ENCODE peak calls at places on chromosome 22, in eight cellular contexts. One of them, this sample, is unnamed. For H3K4me1, the result is how much of the 10 kb centered on the place peaks cover.

GRCh38 chr22:22201185-22201924 is 43.2 kb upstream of the VPREB1 start:
- DNase-seq in stomach: peak
- DNase-seq in Peyer's patch: peak
- DNase-seq in SK-N-SH: peak
- DNase-seq in tibial artery: no peak
- DNase-seq in Caco-2: peak
- DNase-seq in suprapubic skin: no peak
- DNase-seq in right atrium auricular region: no peak
- DNase-seq in this sample: no peak

GRCh38 chr22:39090426-39091064 is 6.5 kb upstream of the APOBEC3H start:
- DNase-seq in suprapubic skin: no peak
- DNase-seq in stomach: peak
- DNase-seq in tibial artery: no peak
- DNase-seq in Caco-2: no peak
- DNase-seq in right atrium auricular region: no peak
- DNase-seq in SK-N-SH: no peak
- DNase-seq in Peyer's patch: peak
- DNase-seq in this sample: no peak

GRCh38 chr22:48180631-48181030 is 1418.2 kb downstream of the TBC1D22A start:
- DNase-seq in Peyer's patch: no peak
- DNase-seq in stomach: no peak
- DNase-seq in SK-N-SH: no peak
- DNase-seq in tibial artery: no peak
- DNase-seq in right atrium auricular region: no peak
- DNase-seq in Caco-2: no peak
- DNase-seq in suprapubic skin: no peak
- DNase-seq in this sample: no peak

GRCh38 chr22:38655532-38656255 is 498 bp downstream of the FAM227A start:
- DNase-seq in SK-N-SH: peak
- DNase-seq in tibial artery: no peak
- DNase-seq in right atrium auricular region: no peak
- DNase-seq in suprapubic skin: peak
- DNase-seq in Peyer's patch: no peak
- DNase-seq in stomach: no peak
- DNase-seq in Caco-2: no peak
- DNase-seq in this sample: no peak

GRCh38 chr22:29617922-29618629 is 14.6 kb downstream of the NF2 start:
- DNase-seq in SK-N-SH: no peak
- DNase-seq in tibial artery: no peak
- DNase-seq in stomach: no peak
- DNase-seq in suprapubic skin: no peak
- DNase-seq in Peyer's patch: no peak
- DNase-seq in right atrium auricular region: no peak
- DNase-seq in Caco-2: peak
- DNase-seq in this sample: no peak

GRCh38 chr22:47059076-47059475 is 296.6 kb downstream of the TBC1D22A start:
- DNase-seq in tibial artery: no peak
- DNase-seq in right atrium auricular region: no peak
- DNase-seq in suprapubic skin: no peak
- DNase-seq in SK-N-SH: no peak
- DNase-seq in Caco-2: no peak
- DNase-seq in Peyer's patch: no peak
- DNase-seq in stomach: no peak
- DNase-seq in this sample: no peak

GRCh38 chr22:26021516-26021915 is 147.7 kb upstream of the SEZ6L start:
- DNase-seq in stomach: no peak
- DNase-seq in tibial artery: no peak
- DNase-seq in Caco-2: no peak
- DNase-seq in suprapubic skin: no peak
- DNase-seq in SK-N-SH: no peak
- DNase-seq in right atrium auricular region: no peak
- DNase-seq in Peyer's patch: no peak
- DNase-seq in this sample: no peak

GRCh38 chr22:36317658-36318271 is 64.8 kb downstream of the APOL1 start:
- DNase-seq in Peyer's patch: no peak
- DNase-seq in SK-N-SH: no peak
- DNase-seq in stomach: no peak
- DNase-seq in Caco-2: no peak
- DNase-seq in right atrium auricular region: no peak
- DNase-seq in tibial artery: no peak
- DNase-seq in suprapubic skin: no peak
- DNase-seq in this sample: no peak

GRCh38 chr22:23119492-23120414 is 22.0 kb downstream of the RSPH14 start:
- DNase-seq in suprapubic skin: no peak
- DNase-seq in Peyer's patch: peak
- DNase-seq in stomach: no peak
- DNase-seq in Caco-2: no peak
- DNase-seq in right atrium auricular region: no peak
- DNase-seq in SK-N-SH: no peak
- DNase-seq in tibial artery: no peak
- DNase-seq in this sample: no peak

GRCh38 chr22:38187413-38188212 is 6.0 kb upstream of the PLA2G6 start:
- DNase-seq in right atrium auricular region: no peak
- DNase-seq in stomach: peak
- DNase-seq in suprapubic skin: no peak
- DNase-seq in Peyer's patch: no peak
- DNase-seq in SK-N-SH: no peak
- DNase-seq in Caco-2: no peak
- DNase-seq in tibial artery: no peak
- DNase-seq in this sample: no peak

DNA sequence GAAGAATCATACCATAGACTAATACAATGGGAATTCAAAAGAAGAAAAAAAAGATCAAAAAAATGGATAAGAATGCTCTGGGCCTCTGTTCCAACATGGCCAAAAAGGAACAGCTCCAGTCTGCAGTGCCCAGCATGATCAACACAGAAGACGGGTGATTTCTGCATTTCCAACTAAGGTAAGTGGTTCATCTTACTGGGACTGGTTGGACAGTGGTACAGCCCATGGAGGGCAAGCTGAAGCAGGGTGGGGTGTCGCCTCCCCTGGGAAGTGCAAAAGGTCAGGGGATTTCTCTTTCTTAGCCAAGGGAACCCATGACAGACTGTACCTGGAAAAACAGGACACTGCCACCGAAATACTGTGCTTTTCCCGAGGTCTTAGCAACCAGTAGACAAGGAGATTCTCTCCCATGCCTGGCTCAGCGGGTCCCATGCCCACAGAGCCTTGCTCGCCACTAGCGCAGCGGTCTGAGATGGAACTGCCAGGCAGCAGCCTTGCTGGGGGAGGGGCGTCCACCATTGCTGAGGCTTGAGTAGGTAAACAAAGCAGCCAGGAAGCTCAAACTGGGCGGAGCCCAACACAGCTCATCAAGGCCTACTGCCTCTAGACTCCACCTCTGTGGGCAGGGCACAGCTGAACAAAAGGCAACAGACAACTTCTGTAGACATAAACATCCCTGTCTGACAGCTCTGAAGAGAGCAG is 428.4 kb downstream of the MN1 start:
- DNase-seq in suprapubic skin: no peak
- DNase-seq in stomach: peak
- DNase-seq in Peyer's patch: peak
- DNase-seq in SK-N-SH: no peak
- DNase-seq in right atrium auricular region: no peak
- DNase-seq in tibial artery: no peak
- DNase-seq in Caco-2: peak
- DNase-seq in this sample: no peak
- TF ChIP-seq CTCF in suprapubic skin: no peak
- TF ChIP-seq CTCF in stomach: no peak
- TF ChIP-seq CTCF in Peyer's patch: peak
- TF ChIP-seq CTCF in SK-N-SH: no peak
- TF ChIP-seq CTCF in right atrium auricular region: no peak
- TF ChIP-seq CTCF in tibial artery: no peak
- TF ChIP-seq CTCF in Caco-2: no peak
- TF ChIP-seq CTCF in this sample: no peak

DNA sequence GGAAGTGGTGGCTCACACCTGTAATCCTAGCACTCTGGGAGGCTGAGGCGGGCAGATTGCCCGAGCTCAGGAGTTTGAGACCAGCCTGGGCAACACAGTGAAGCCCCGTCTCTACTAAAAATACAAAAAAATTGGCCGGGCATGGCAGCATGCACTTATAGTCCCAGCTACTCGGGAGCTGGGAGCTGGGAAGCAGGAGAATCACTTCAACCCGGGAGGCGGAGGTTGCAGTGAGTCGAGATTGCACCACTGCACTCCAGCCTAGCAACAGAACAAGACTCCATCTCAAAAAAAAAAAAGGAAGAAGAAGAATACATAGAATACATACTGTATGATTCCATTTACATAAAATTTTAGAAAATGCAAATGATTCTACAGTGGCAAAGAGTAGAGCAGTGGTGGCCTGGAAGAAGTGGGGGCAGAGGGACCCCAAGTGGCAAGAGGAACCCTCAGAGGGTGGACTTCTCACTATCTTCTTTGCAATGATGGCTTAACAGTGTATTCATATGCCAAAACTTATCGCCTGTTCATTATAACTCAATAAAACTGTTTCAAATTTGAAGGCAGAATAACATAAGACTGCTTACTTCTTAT is 22.0 kb downstream of the PACSIN2 start:
- DNase-seq in tibial artery: peak
- DNase-seq in SK-N-SH: no peak
- DNase-seq in Caco-2: no peak
- DNase-seq in suprapubic skin: peak
- DNase-seq in stomach: peak
- DNase-seq in Peyer's patch: peak
- DNase-seq in right atrium auricular region: no peak
- DNase-seq in this sample: no peak
- H3K4me3 ChIP-seq in tibial artery: peak
- H3K4me3 ChIP-seq in SK-N-SH: no peak
- H3K4me3 ChIP-seq in Caco-2: peak
- H3K4me3 ChIP-seq in suprapubic skin: no peak
- H3K4me3 ChIP-seq in stomach: no peak
- H3K4me3 ChIP-seq in Peyer's patch: no peak
- H3K4me3 ChIP-seq in right atrium auricular region: no peak
- H3K4me3 ChIP-seq in this sample: no peak

GRCh38 chr22:44709881-44710400 is 7.9 kb downstream of the PRR5 start:
- DNase-seq in suprapubic skin: no peak
- DNase-seq in SK-N-SH: no peak
- DNase-seq in stomach: no peak
- DNase-seq in Peyer's patch: no peak
- DNase-seq in tibial artery: no peak
- DNase-seq in right atrium auricular region: no peak
- DNase-seq in Caco-2: no peak
- DNase-seq in this sample: no peak

GRCh38 chr22:44711236-44711560 is 9.2 kb downstream of the PRR5 start:
- DNase-seq in Peyer's patch: no peak
- DNase-seq in SK-N-SH: no peak
- DNase-seq in stomach: no peak
- DNase-seq in tibial artery: no peak
- DNase-seq in suprapubic skin: no peak
- DNase-seq in Caco-2: no peak
- DNase-seq in right atrium auricular region: no peak
- DNase-seq in this sample: no peak

GRCh38 chr22:44711701-44712100 is 9.7 kb downstream of the PRR5 start:
- DNase-seq in right atrium auricular region: no peak
- DNase-seq in tibial artery: no peak
- DNase-seq in Caco-2: no peak
- DNase-seq in SK-N-SH: no peak
- DNase-seq in suprapubic skin: no peak
- DNase-seq in Peyer's patch: no peak
- DNase-seq in stomach: no peak
- DNase-seq in this sample: no peak

GRCh38 chr22:44712156-44712555 is 10.2 kb downstream of the PRR5 start:
- DNase-seq in Peyer's patch: no peak
- DNase-seq in stomach: no peak
- DNase-seq in Caco-2: no peak
- DNase-seq in SK-N-SH: no peak
- DNase-seq in tibial artery: no peak
- DNase-seq in right atrium auricular region: no peak
- DNase-seq in suprapubic skin: no peak
- DNase-seq in this sample: no peak

DNA sequence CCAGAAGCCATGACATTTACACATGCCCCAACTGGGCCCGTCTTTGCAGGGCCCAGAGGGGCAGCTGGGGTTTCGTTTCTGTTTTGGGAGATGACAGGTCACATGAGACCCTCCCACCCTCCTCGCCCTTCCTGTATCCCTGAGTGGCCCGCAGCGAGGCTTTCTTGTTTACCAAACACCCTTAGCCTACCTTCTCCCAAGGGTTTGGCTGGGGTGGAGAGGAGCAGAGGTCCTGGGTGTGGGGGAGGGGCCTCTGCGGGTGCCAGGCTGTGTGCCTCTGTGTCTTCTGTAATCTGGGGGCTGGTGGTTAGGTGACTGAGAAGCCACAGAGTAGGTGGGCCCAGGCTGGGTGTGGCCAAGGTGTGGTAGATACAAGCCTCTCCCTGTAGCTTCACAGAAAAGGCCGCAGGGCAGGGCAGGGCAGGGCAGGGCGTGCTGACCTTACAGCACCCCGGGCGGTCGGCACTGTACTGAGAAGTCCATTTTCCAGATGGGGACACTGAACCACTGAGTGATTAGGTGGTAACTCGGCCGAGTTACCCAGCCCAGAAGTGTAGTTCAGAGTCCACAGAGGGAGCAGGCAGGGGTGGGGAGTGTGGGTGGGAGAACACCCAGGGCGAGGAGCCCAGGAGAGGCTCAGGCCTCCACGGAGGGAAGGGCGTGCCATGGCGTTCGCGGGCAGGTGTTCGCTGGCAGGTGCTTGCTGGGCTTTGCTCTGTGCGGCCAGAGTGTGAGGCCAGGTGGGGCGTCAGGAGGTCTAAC is 8.7 kb downstream of the PRR5 start:
- DNase-seq in suprapubic skin: no peak
- DNase-seq in right atrium auricular region: no peak
- DNase-seq in stomach: peak
- DNase-seq in Caco-2: no peak
- DNase-seq in tibial artery: no peak
- DNase-seq in Peyer's patch: peak
- DNase-seq in SK-N-SH: no peak
- DNase-seq in this sample: no peak
- H3K4me1 ChIP-seq in suprapubic skin: under half
- H3K4me1 ChIP-seq in right atrium auricular region: under half
- H3K4me1 ChIP-seq in stomach: under half
- H3K4me1 ChIP-seq in Caco-2: under half
- H3K4me1 ChIP-seq in tibial artery: under half
- H3K4me1 ChIP-seq in Peyer's patch: under half
- H3K4me1 ChIP-seq in SK-N-SH: under half
- H3K4me1 ChIP-seq in this sample: under half

DNA sequence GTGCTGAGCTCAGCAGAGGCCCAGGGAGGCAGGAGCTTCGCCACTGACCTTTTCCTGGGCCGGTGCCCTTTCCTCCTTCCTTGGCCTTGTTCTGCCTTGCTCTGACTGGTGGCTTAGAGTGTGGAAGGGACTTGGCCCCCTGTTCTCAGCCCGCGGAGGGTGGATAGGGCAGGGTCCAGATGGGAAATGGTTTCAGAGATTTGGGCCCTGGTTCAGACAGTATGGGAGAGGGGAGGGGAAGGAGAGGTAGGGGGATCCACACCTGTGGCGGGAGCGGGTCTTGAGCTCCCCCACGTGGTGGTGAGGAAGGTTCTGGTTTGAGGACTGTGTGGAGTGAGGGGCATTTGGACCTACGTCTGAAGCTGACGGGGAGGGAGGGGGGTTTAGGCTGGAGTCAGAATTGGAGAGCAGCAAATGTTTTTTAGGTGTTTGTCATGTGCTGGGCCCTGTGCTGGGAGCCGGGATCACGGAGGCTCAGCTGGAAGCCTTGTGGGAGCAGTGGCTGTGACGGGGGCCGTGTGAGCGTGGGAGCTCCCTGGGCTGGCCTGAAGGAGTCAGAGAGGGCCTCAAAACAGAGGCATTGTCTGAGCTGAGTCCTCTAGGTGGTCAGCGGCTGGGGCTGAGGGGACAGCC is 27.2 kb downstream of the SHANK3 start:
- DNase-seq in stomach: no peak
- DNase-seq in right atrium auricular region: no peak
- DNase-seq in Caco-2: peak
- DNase-seq in Peyer's patch: no peak
- DNase-seq in suprapubic skin: peak
- DNase-seq in tibial artery: no peak
- DNase-seq in SK-N-SH: no peak
- DNase-seq in this sample: peak
- TF ChIP-seq CTCF in stomach: no peak
- TF ChIP-seq CTCF in right atrium auricular region: no peak
- TF ChIP-seq CTCF in Caco-2: no peak
- TF ChIP-seq CTCF in Peyer's patch: no peak
- TF ChIP-seq CTCF in suprapubic skin: no peak
- TF ChIP-seq CTCF in tibial artery: no peak
- TF ChIP-seq CTCF in SK-N-SH: peak
- TF ChIP-seq CTCF in this sample: no peak